ENCODE peak calls at places on chromosomes 4 and X, in eight cellular contexts. R is endodermal cell; S is neural progenitor cell; D is stomach; Z is psoas muscle; X is CD8-positive, alpha-beta memory T cell; F is ovary; P is tibial artery. A is an unnamed sample. For H3K4me1, the result is how much of the 10 kb centered on the place peaks cover.

GRCh38 chr4:101458914-101459313 is 111.6 kb upstream of the PPP3CA start:
- DNase-seq in R (no peak), S (no peak), D (no peak), Z (no peak), X (no peak), F (no peak), P (no peak), A (no peak)

GRCh38 chr4:152935661-152936445 is at the start of gene FHDC1:
- DNase-seq in R (peak), S (peak), D (peak), Z (peak), X (no peak), F (no peak), P (no peak), A (peak)

GRCh38 chrX:47649781-47650163 is 591 bp downstream of the ELK1 start:
- DNase-seq in R (no peak), S (no peak), D (no peak), Z (no peak), X (no peak), F (no peak), P (no peak), A (no peak)

GRCh38 chr4:71772592-71772991 is 11.3 kb downstream of the GC start:
- DNase-seq in R (no peak), S (no peak), D (no peak), Z (no peak), X (no peak), F (no peak), P (no peak), A (no peak)

GRCh38 chr4:25536577-25537325 is 118.9 kb upstream of the SLC34A2 start:
- DNase-seq in R (no peak), S (no peak), D (no peak), Z (no peak), X (no peak), F (no peak), P (no peak), A (no peak)

GRCh38 chr4:7194251-7195137 is 2.2 kb downstream of the SORCS2 start:
- DNase-seq in R (peak), S (peak), D (no peak), Z (no peak), X (no peak), F (no peak), P (peak), A (no peak)

GRCh38 chrX:94455782-94456181 is 781.8 kb downstream of the FAM133A start:
- DNase-seq in R (no peak), S (peak), D (no peak), Z (no peak), X (no peak), F (no peak), P (no peak), A (no peak)

GRCh38 chrX:105302246-105302645 is 81.8 kb upstream of the TEX13A start:
- DNase-seq in R (no peak), S (no peak), D (no peak), Z (no peak), X (no peak), F (no peak), P (no peak), A (no peak)

GRCh38 chrX:16103625-16104024 is 19.7 kb upstream of the GRPR start:
- DNase-seq in R (no peak), S (no peak), D (no peak), Z (no peak), X (no peak), F (no peak), P (no peak), A (no peak)

GRCh38 chr4:113328514-113328913 is 279.1 kb downstream of the ANK2 start:
- DNase-seq in R (peak), S (peak), D (no peak), Z (no peak), X (no peak), F (no peak), P (no peak), A (no peak)

GRCh38 chr4:23114538-23114937 is 421.8 kb downstream of the GBA3 start:
- DNase-seq in R (no peak), S (no peak), D (no peak), Z (no peak), X (no peak), F (no peak), P (no peak), A (no peak)

GRCh38 chr4:1771555-1772305 is 21.4 kb upstream of the FGFR3 start:
- DNase-seq in R (no peak), S (no peak), D (no peak), Z (no peak), X (no peak), F (no peak), P (no peak), A (no peak)

GRCh38 chr4:48268956-48269860 is at the start of gene TEC:
- DNase-seq in R (peak), S (peak), D (peak), Z (peak), X (peak), F (peak), P (peak), A (peak)

GRCh38 chr4:137738377-137738990 is 206.2 kb upstream of the PCDH18 start:
- DNase-seq in R (no peak), S (no peak), D (no peak), Z (no peak), X (no peak), F (no peak), P (no peak), A (no peak)

GRCh38 chr4:129804458-129804981 is 708.6 kb downstream of the C4orf33 start:
- DNase-seq in R (no peak), S (peak), D (no peak), Z (no peak), X (no peak), F (no peak), P (no peak), A (no peak)

GRCh38 chr4:17260395-17260907 is 251.4 kb downstream of the QDPR start:
- DNase-seq in R (no peak), S (no peak), D (no peak), Z (no peak), X (no peak), F (no peak), P (no peak), A (no peak)

GRCh38 chrX:11647048-11647650 is 18.6 kb downstream of the ARHGAP6 start:
- DNase-seq in R (no peak), S (no peak), D (no peak), Z (no peak), X (no peak), F (no peak), P (no peak), A (no peak)

GRCh38 chrX:11261260-11261659 is 32.0 kb upstream of the AMELX start:
- DNase-seq in R (no peak), S (no peak), D (no peak), Z (no peak), X (no peak), F (no peak), P (no peak), A (no peak)

GRCh38 chr4:166146806-166147540 is 273.9 kb downstream of the TLL1 start:
- DNase-seq in R (no peak), S (no peak), D (no peak), Z (no peak), X (no peak), F (no peak), P (no peak), A (no peak)

GRCh38 chr4:189001971-189002450 is 862.8 kb downstream of the TRIML1 start:
- DNase-seq in R (no peak), S (no peak), D (no peak), Z (no peak), X (no peak), F (no peak), P (no peak), A (no peak)

GRCh38 chr4:128449251-128449650 is 161.6 kb upstream of the PGRMC2 start:
- DNase-seq in R (no peak), S (no peak), D (no peak), Z (no peak), X (no peak), F (no peak), P (no peak), A (no peak)

GRCh38 chr4:23135792-23136645 is 443.3 kb downstream of the GBA3 start:
- DNase-seq in R (no peak), S (peak), D (no peak), Z (no peak), X (no peak), F (no peak), P (no peak), A (no peak)

GRCh38 chr4:123606336-123606735 is 209.7 kb downstream of the SPRY1 start:
- DNase-seq in R (no peak), S (no peak), D (no peak), Z (no peak), X (no peak), F (no peak), P (no peak), A (no peak)

GRCh38 chr4:37604464-37604863 is 81.7 kb downstream of the RELL1 start:
- DNase-seq in R (no peak), S (no peak), D (no peak), Z (no peak), X (no peak), F (no peak), P (no peak), A (no peak)

GRCh38 chrX:151019837-151020236 is 36.7 kb downstream of the HMGB3 start:
- DNase-seq in R (no peak), S (no peak), D (no peak), Z (no peak), X (no peak), F (no peak), P (no peak), A (no peak)

GRCh38 chrX:121258545-121258944 is 211.1 kb downstream of the GLUD2 start:
- DNase-seq in R (no peak), S (no peak), D (no peak), Z (no peak), X (no peak), F (no peak), P (no peak), A (no peak)

GRCh38 chr4:1578968-1579833 is 104.9 kb downstream of the FAM53A start:
- DNase-seq in R (peak), S (peak), D (peak), Z (peak), X (peak), F (peak), P (peak), A (peak)

GRCh38 chr4:10343656-10344055 is 113.6 kb downstream of the ZNF518B start:
- DNase-seq in R (no peak), S (no peak), D (no peak), Z (no peak), X (no peak), F (no peak), P (no peak), A (no peak)

GRCh38 chr4:166491635-166492034 is 618.6 kb downstream of the TLL1 start:
- DNase-seq in R (no peak), S (no peak), D (no peak), Z (no peak), X (no peak), F (no peak), P (no peak), A (no peak)

GRCh38 chr4:113347245-113347644 is 297.8 kb downstream of the ANK2 start:
- DNase-seq in R (no peak), S (no peak), D (no peak), Z (no peak), X (no peak), F (no peak), P (no peak), A (no peak)

GRCh38 chr4:7402526-7402925 is 32.2 kb downstream of the PSAPL1 start:
- DNase-seq in R (no peak), S (no peak), D (peak), Z (no peak), X (no peak), F (no peak), P (no peak), A (no peak)

GRCh38 chrX:103275947-103276567 is 493 bp downstream of the TCEAL5 start:
- DNase-seq in R (no peak), S (no peak), D (no peak), Z (no peak), X (no peak), F (no peak), P (no peak), A (no peak)

GRCh38 chrX:112190646-112191045 is 108.1 kb upstream of the TRPC5 start:
- DNase-seq in R (no peak), S (no peak), D (no peak), Z (no peak), X (no peak), F (no peak), P (no peak), A (no peak)

GRCh38 chr4:94595880-94596483 is 144.2 kb downstream of the PDLIM5 start:
- DNase-seq in R (no peak), S (peak), D (no peak), Z (no peak), X (no peak), F (no peak), P (no peak), A (no peak)

GRCh38 chrX:146906166-146906565 is 91.6 kb upstream of the CXorf51A start:
- DNase-seq in R (no peak), S (no peak), D (no peak), Z (no peak), X (no peak), F (no peak), P (no peak), A (no peak)

GRCh38 chr4:143308377-143308776 is 28.3 kb upstream of the GAB1 start:
- DNase-seq in R (no peak), S (no peak), D (no peak), Z (no peak), X (no peak), F (no peak), P (no peak), A (no peak)

GRCh38 chr4:182749768-182750167 is 167.4 kb downstream of the DCTD start:
- DNase-seq in R (no peak), S (no peak), D (no peak), Z (no peak), X (no peak), F (no peak), P (no peak), A (no peak)
- H3K4me1 ChIP-seq in R (under half), S (under half), D (under half), Z (under half), X (under half), F (under half), P (under half), A (under half)

DNA sequence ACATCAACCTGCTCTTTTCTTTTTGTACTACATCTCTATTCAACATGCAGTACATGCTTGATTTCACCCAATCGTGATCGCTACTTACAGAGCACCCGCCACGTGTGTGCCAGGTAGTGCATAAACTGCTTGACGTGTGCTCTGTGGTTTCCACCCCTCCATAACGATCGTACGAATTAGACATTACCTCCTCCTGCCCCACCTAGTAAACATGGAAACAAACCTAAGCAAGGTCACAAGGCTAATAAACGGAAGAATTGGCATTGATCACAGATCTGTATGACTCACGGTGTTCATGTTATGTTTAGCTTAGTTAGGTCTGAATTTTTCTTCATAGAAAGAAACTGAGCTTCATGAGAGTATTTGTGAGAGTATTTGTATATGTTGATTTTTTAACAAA is 64.1 kb downstream of the STX18 start:
- DNase-seq in R (no peak), S (no peak), D (no peak), Z (no peak), X (no peak), F (no peak), P (no peak), A (no peak)
- H3K27ac ChIP-seq in R (no peak), S (no peak), D (no peak), Z (no peak), X (no peak), F (no peak), P (no peak), A (no peak)

GRCh38 chr4:2817136-2817535 is 24.3 kb downstream of the SH3BP2 start:
- DNase-seq in R (no peak), S (no peak), D (no peak), Z (no peak), X (no peak), F (no peak), P (no peak), A (no peak)
- H3K4me3 ChIP-seq in R (no peak), S (no peak), D (no peak), Z (no peak), X (peak), F (no peak), P (no peak), A (no peak)

GRCh38 chr4:15870921-15871664 is 67.4 kb downstream of the FGFBP1 start:
- DNase-seq in R (no peak), S (no peak), D (no peak), Z (no peak), X (no peak), F (no peak), P (no peak), A (no peak)
- H3K4me1 ChIP-seq in R (under half), S (under half), D (under half), Z (under half), X (under half), F (under half), P (under half), A (under half)

GRCh38 chr4:62377245-62377644 is 1177.1 kb downstream of the ADGRL3 start:
- DNase-seq in R (no peak), S (no peak), D (no peak), Z (no peak), X (no peak), F (no peak), P (no peak), A (no peak)

GRCh38 chr4:62377700-62378099 is 1177.6 kb downstream of the ADGRL3 start:
- DNase-seq in R (no peak), S (no peak), D (no peak), Z (no peak), X (no peak), F (no peak), P (no peak), A (no peak)
- H3K27ac ChIP-seq in R (no peak), S (no peak), D (no peak), Z (no peak), X (no peak), F (no peak), P (no peak), A (no peak)

DNA sequence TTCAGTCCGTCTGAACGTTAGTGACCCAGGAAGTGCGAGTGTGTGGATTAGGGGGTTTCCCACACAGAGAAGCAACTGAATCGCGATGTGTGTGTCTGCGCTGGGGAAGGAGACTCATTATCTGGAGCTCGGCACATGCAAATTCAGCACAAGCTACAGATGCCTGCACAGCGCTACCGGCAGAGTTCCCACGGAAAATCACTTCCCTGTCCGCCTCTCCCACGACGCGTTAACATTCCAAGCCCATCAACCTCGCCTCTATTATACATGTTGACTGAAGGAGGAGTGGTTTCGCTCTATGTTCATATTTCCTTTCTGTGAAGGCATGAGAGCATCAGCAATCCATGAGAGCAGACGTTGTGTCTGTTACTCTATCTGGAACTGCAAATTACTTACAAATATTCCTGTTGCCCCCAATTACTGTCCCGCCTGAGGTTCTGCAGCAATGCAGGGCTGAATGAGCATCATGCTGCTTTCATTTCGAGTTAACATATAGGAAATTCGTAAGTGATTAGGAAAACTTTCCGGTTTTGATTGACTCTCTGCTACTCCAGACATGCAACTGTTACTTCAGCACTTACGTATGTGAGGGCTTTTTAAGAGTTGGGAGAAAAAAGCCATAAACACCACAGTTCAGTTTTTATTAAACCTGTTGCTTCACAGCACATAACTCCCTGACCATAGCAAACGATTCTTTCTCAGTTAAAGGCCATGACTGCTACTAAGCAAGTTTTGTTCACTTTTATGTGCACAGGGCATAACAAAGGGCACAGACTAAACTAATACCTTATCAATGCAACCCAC is 15.0 kb upstream of the MTNR1A start:
- DNase-seq in R (no peak), S (peak), D (peak), Z (no peak), X (no peak), F (no peak), P (no peak), A (no peak)
- H3K4me3 ChIP-seq in R (no peak), S (no peak), D (peak), Z (peak), X (no peak), F (no peak), P (peak), A (no peak)

GRCh38 chrX:74250574-74250973 is 53.4 kb upstream of the ZCCHC13 start:
- DNase-seq in R (no peak), S (no peak), D (no peak), Z (no peak), X (no peak), F (no peak), P (no peak), A (no peak)

GRCh38 chrX:74251006-74251930 is 52.7 kb upstream of the ZCCHC13 start:
- DNase-seq in R (no peak), S (no peak), D (no peak), Z (no peak), X (no peak), F (no peak), P (no peak), A (no peak)

GRCh38 chrX:74246524-74246923 is 57.5 kb upstream of the ZCCHC13 start:
- DNase-seq in R (no peak), S (no peak), D (no peak), Z (no peak), X (no peak), F (no peak), P (no peak), A (no peak)

GRCh38 chrX:74248889-74249288 is 55.1 kb upstream of the ZCCHC13 start:
- DNase-seq in R (peak), S (peak), D (no peak), Z (no peak), X (no peak), F (no peak), P (no peak), A (no peak)

DNA sequence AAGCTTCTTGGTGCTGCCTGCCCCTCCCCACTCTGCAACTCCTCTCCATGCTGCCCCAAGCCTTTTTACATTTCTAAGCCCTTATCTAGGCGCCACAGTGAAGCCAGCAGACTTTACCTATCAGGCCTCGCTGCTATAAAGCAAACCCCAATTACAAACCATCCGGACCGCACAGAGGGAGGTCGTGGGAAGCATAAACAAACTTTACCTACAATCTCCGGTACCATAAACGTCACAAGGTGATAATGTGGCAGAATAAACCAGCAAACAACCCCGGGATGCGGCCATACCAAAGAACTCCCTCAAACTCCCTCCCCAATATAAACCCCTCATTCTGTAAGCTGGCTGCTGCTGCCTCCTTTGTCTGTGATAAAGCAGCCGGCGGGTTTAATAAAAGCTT is 54.0 kb upstream of the ZCCHC13 start:
- DNase-seq in R (peak), S (peak), D (no peak), Z (no peak), X (no peak), F (no peak), P (no peak), A (no peak)
- H3K4me1 ChIP-seq in R (under half), S (under half), D (under half), Z (under half), X (under half), F (under half), P (under half), A (under half)

GRCh38 chr4:57083107-57083506 is 27.1 kb downstream of the IGFBP7 start:
- DNase-seq in R (no peak), S (no peak), D (no peak), Z (no peak), X (no peak), F (no peak), P (no peak), A (no peak)
- H3K27ac ChIP-seq in R (no peak), S (no peak), D (peak), Z (no peak), X (no peak), F (no peak), P (peak), A (no peak)

GRCh38 chr4:184282895-184283654 is 65.4 kb upstream of the ENPP6 start:
- DNase-seq in R (no peak), S (no peak), D (no peak), Z (no peak), X (no peak), F (no peak), P (no peak), A (peak)
- H3K4me3 ChIP-seq in R (no peak), S (no peak), D (no peak), Z (no peak), X (no peak), F (no peak), P (no peak), A (no peak)

A was measured in Peyer's patch.